ENCODE peak calls at places on chromosomes 7 and 10, in six cellular contexts. D is activated naive CD4-positive, alpha-beta T cell treated with anti-CD3 and anti-CD28 coated beads, Interleukin-2, amount 10 ng/mL, durations not matched to agents 7 days and 5 days; I is stimulated activated CD8-positive, alpha-beta memory T cell treated with anti-CD3 and anti-CD28 coated beads, Interleukin-2, amount 100 ng/mL, for 1 hour; Z is HCEC 1CT; F is H7; W is HTR-8/SVneo. J is an unnamed sample.

GRCh38 chr7:156665101-156665500 is 24.5 kb downstream of the RNF32 start:
- DNase-seq in D (no peak), I (no peak), Z (no peak), F (no peak), W (no peak), J (no peak)

GRCh38 chr7:12402365-12402725 is 1.3 kb downstream of the VWDE start:
- DNase-seq in D (no peak), I (no peak), Z (no peak), F (no peak), W (no peak), J (no peak)

GRCh38 chr7:36253699-36254098 is 100.6 kb downstream of the EEPD1 start:
- DNase-seq in D (no peak), I (no peak), Z (no peak), F (no peak), W (no peak), J (no peak)

GRCh38 chr7:71130280-71130679 is 1.7 kb upstream of the GALNT17 start:
- DNase-seq in D (no peak), I (no peak), Z (no peak), F (no peak), W (no peak), J (no peak)

GRCh38 chr7:78607099-78607498 is 808.5 kb downstream of the PHTF2 start:
- DNase-seq in D (no peak), I (no peak), Z (peak; percentile 32), F (peak; percentile 46), W (no peak), J (no peak)

GRCh38 chr10:52578871-52579405 is 193.6 kb downstream of the MBL2 start:
- DNase-seq in D (no peak), I (no peak), Z (peak; percentile 50), F (no peak), W (peak; percentile 23), J (no peak)

GRCh38 chr7:96699219-96699871 is 10.3 kb downstream of the SEM1 start:
- DNase-seq in D (no peak), I (no peak), Z (no peak), F (no peak), W (no peak), J (no peak)

GRCh38 chr10:52642208-52642607 is 130.4 kb downstream of the MBL2 start:
- DNase-seq in D (no peak), I (no peak), Z (no peak), F (no peak), W (no peak), J (no peak)

GRCh38 chr10:76035010-76035727 is 603.7 kb downstream of the LRMDA start:
- DNase-seq in D (no peak), I (no peak), Z (no peak), F (no peak), W (no peak), J (no peak)

GRCh38 chr7:130273081-130273699 is 6.5 kb downstream of the CPA2 start:
- DNase-seq in D (no peak), I (no peak), Z (peak; percentile 17), F (peak; percentile 90), W (no peak), J (no peak)

GRCh38 chr10:118218562-118218961 is 123.6 kb downstream of the FAM204A start:
- DNase-seq in D (no peak), I (no peak), Z (no peak), F (no peak), W (no peak), J (no peak)

GRCh38 chr10:87760195-87760905 is 57.7 kb downstream of the ATAD1 start:
- DNase-seq in D (no peak), I (no peak), Z (no peak), F (no peak), W (no peak), J (no peak)

GRCh38 chr10:102135956-102136526 is 3.2 kb downstream of the PPRC1 start:
- DNase-seq in D (no peak), I (no peak), Z (no peak), F (no peak), W (no peak), J (no peak)

GRCh38 chr7:13279854-13280435 is 592.5 kb downstream of the ARL4A start:
- DNase-seq in D (no peak), I (no peak), Z (peak; percentile 30), F (no peak), W (no peak), J (no peak)

GRCh38 chr10:2791774-2792443 is 275.4 kb upstream of the PFKP start:
- DNase-seq in D (peak; percentile 23), I (no peak), Z (no peak), F (no peak), W (no peak), J (no peak)

GRCh38 chr7:27091125-27091524 is 4.7 kb downstream of the HOXA1 start:
- DNase-seq in D (no peak), I (no peak), Z (no peak), F (no peak), W (no peak), J (no peak)

GRCh38 chr7:135929249-135929648 is 47.9 kb downstream of the MTPN start:
- DNase-seq in D (no peak), I (no peak), Z (no peak), F (no peak), W (no peak), J (no peak)

GRCh38 chr10:8051109-8051781 is 3.2 kb upstream of the GATA3 start:
- DNase-seq in D (no peak), I (no peak), Z (no peak), F (no peak), W (no peak), J (no peak)

GRCh38 chr7:44771358-44771757 is 22.7 kb downstream of the ZMIZ2 start:
- DNase-seq in D (no peak), I (no peak), Z (no peak), F (no peak), W (no peak), J (no peak)

GRCh38 chr10:97334370-97335175 is at the start of gene FRAT2:
- DNase-seq in D (peak; percentile 91), I (peak; percentile 71), Z (peak; percentile 89), F (peak; percentile 96), W (peak; percentile 89), J (peak; percentile 73)

GRCh38 chr7:38825721-38826440 is 83.1 kb downstream of the VPS41 start:
- DNase-seq in D (no peak), I (no peak), Z (no peak), F (no peak), W (no peak), J (no peak)

GRCh38 chr10:36494386-36494785 is 631.0 kb upstream of the ANKRD30A start:
- DNase-seq in D (no peak), I (no peak), Z (peak; percentile 96), F (no peak), W (peak; percentile 62), J (no peak)

GRCh38 chr10:118926441-118926840 is 103.1 kb upstream of the NANOS1 start:
- DNase-seq in D (no peak), I (no peak), Z (no peak), F (no peak), W (no peak), J (no peak)

GRCh38 chr10:100745882-100746412 is 565 bp downstream of the PAX2 start:
- DNase-seq in D (no peak), I (no peak), Z (no peak), F (peak; percentile 89), W (no peak), J (no peak)

GRCh38 chr10:77873558-77874380 is 52.8 kb downstream of the DLG5 start:
- DNase-seq in D (peak; percentile 59), I (peak; percentile 21), Z (no peak), F (no peak), W (peak; percentile 54), J (no peak)

GRCh38 chr7:36390199-36391090 is 783 bp downstream of the ANLN start:
- DNase-seq in D (peak; percentile 68), I (no peak), Z (peak; percentile 94), F (peak; percentile 87), W (peak; percentile 78), J (peak; percentile 35)

GRCh38 chr7:65239707-65240352 is 133.8 kb upstream of the ZNF92 start:
- DNase-seq in D (no peak), I (no peak), Z (no peak), F (peak; percentile 84), W (peak; percentile 17), J (no peak)

GRCh38 chr7:68963547-68963946 is 634.7 kb upstream of the AUTS2 start:
- DNase-seq in D (no peak), I (no peak), Z (no peak), F (no peak), W (peak; percentile 39), J (no peak)

GRCh38 chr10:50536617-50537252 is 87.0 kb downstream of the SGMS1 start:
- DNase-seq in D (no peak), I (no peak), Z (peak; percentile 47), F (no peak), W (no peak), J (no peak)

GRCh38 chr10:61904711-61905445 is 3.4 kb downstream of the ARID5B start:
- DNase-seq in D (peak; percentile 47), I (no peak), Z (peak; percentile 85), F (peak; percentile 68), W (peak; percentile 63), J (peak; percentile 37)

GRCh38 chr10:106987362-106987761 is 177.1 kb downstream of the SORCS1 start:
- DNase-seq in D (no peak), I (no peak), Z (no peak), F (no peak), W (no peak), J (no peak)

GRCh38 chr10:19892677-19893076 is 76.4 kb downstream of the PLXDC2 start:
- DNase-seq in D (no peak), I (no peak), Z (no peak), F (no peak), W (no peak), J (no peak)

GRCh38 chr7:136114966-136115762 is 138.0 kb upstream of the MTPN start:
- DNase-seq in D (peak; percentile 63), I (peak; percentile 2), Z (peak; percentile 33), F (peak; percentile 52), W (peak; percentile 30), J (no peak)

GRCh38 chr7:106367018-106367420 is 82.2 kb upstream of the NAMPT start:
- DNase-seq in D (no peak), I (no peak), Z (no peak), F (peak; percentile 41), W (no peak), J (no peak)